ENCODE peak calls at places on chromosomes 16 and 17, in six cellular contexts. H, S, A, K, R and J are unnamed samples.
A peak's percentile ranks its signal among the peaks of the same experiment; 100 is the strongest.

GRCh38 chr16:88948781-88949490 is 28.1 kb downstream of the CBFA2T3 start:
- DNase-seq in R (no peak), S (no peak), H (no peak), K (no peak), A (no peak), J (no peak)

GRCh38 chr17:57794841-57795240 is 49.7 kb upstream of the CCDC182 start:
- DNase-seq in A (no peak), H (no peak), R (no peak), S (no peak), K (no peak), J (no peak)

GRCh38 chr16:50553182-50553710 is 5.0 kb downstream of the NKD1 start:
- DNase-seq in R (no peak), A (no peak), K (no peak), H (no peak), S (no peak), J (no peak)

GRCh38 chr17:75634754-75635609 is 1.7 kb downstream of the SMIM5 start:
- DNase-seq in R (no peak), K (no peak), H (no peak), S (no peak), A (no peak), J (no peak)

GRCh38 chr16:72099377-72099818 is 5.8 kb downstream of the DHX38 start:
- DNase-seq in S (peak; percentile 49), R (peak; percentile 28), H (peak; percentile 76), K (peak; percentile 19), A (peak; percentile 27), J (peak; percentile 68)

GRCh38 chr17:204427-205175 is 23.2 kb upstream of the DOC2B start:
- DNase-seq in K (no peak), R (no peak), H (no peak), S (no peak), A (no peak), J (no peak)

GRCh38 chr16:17556276-17557052 is 85.7 kb upstream of the XYLT1 start:
- DNase-seq in R (peak; percentile 81), H (peak; percentile 41), K (peak; percentile 2), A (peak; percentile 26), S (peak; percentile 33), J (no peak)

GRCh38 chr17:49514374-49514738 is 19.3 kb downstream of the NGFR start:
- DNase-seq in S (no peak), R (no peak), H (peak; percentile 90), A (no peak), K (no peak), J (peak; percentile 60)

GRCh38 chr16:88468289-88469129 is 15.4 kb downstream of the ZFPM1 start:
- DNase-seq in A (peak; percentile 74), S (peak; percentile 19), H (peak; percentile 96), R (no peak), K (peak; percentile 67), J (peak; percentile 27)

GRCh38 chr17:49069585-49070273 is 62.8 kb upstream of the B4GALNT2 start:
- DNase-seq in S (peak; percentile 16), R (no peak), K (no peak), H (no peak), A (no peak), J (peak; percentile 26)

GRCh38 chr16:12308060-12308459 is 331.5 kb downstream of the SNX29 start:
- DNase-seq in A (no peak), H (no peak), K (no peak), R (no peak), S (no peak), J (no peak)

GRCh38 chr16:89453662-89454321 is 36.6 kb downstream of the ANKRD11 start:
- DNase-seq in A (no peak), H (no peak), R (peak; percentile 23), K (no peak), S (no peak), J (no peak)

DNA sequence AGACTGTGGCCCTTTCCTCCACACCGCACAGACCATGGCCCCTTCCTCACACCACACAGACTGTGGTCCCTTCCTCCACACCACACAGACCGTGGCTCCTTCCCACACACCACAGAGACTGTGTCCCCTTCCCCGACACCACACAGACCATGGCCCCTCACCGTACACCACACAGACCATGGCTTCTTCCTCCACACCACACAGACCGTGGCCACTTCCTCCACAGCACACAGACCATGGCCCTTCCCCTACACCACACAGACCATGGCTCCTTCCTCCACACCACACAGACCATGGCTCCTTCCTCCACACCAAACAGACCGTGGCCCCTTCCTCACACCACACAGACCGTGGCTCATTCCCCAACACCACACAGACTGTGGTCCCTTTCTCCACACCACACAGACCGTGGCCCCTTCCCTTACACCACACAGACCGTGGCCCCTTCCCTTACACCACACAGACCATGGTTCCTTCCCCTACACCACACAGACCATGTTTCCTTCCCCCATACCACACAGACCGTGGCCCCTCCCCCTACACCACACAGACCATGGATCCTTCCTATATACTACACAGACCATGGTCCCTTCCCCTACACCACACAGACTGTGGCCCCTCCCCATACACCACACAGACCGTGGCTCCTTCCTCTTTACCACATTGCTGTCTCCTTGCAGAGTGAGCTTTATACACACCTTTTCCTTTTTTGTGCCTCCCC is 297.5 kb upstream of the FOXF1 start:
- DNase-seq in S (no peak), R (no peak), K (no peak), H (no peak), A (no peak), J (no peak)
- H2AK5ac ChIP-seq in S (peak overlapping the region; percentile 97), R (no peak overlapping the region), K (peak overlapping the region; percentile 28), H (no peak overlapping the region), A (peak overlapping the region; percentile 40), J (no peak overlapping the region)

GRCh38 chr17:27455914-27456680 is at the start of gene KSR1:
- DNase-seq in K (peak; percentile 53), H (peak; percentile 92), S (peak; percentile 72), A (peak; percentile 84), R (peak; percentile 80), J (peak; percentile 75)

GRCh38 chr17:27456681-27457404 is 595 bp downstream of the KSR1 start:
- DNase-seq in H (no peak), A (no peak), R (no peak), K (no peak), S (no peak), J (no peak)

GRCh38 chr17:27457731-27458523 is 1.7 kb downstream of the KSR1 start:
- DNase-seq in K (no peak), H (no peak), R (no peak), A (peak; percentile 33), S (peak; percentile 53), J (peak; percentile 50)

GRCh38 chr17:27458524-27458908 is 2.3 kb downstream of the KSR1 start:
- DNase-seq in R (no peak), K (peak; percentile 38), S (no peak), H (peak; percentile 74), A (peak; percentile 26), J (no peak)

GRCh38 chr17:27457405-27457730 is 1.1 kb downstream of the KSR1 start:
- DNase-seq in S (no peak), R (no peak), K (no peak), A (peak; percentile 12), H (no peak), J (no peak)
- H2AFZ ChIP-seq in S (peak overlapping the region; percentile 89), R (no peak overlapping the region), K (no peak overlapping the region), A (peak overlapping the region; percentile 98), H (no peak overlapping the region), J (no peak overlapping the region)

GRCh38 chr17:34885076-34885475 is 76.2 kb downstream of the CCT6B start:
- DNase-seq in K (no peak), A (no peak), R (no peak), S (no peak), H (no peak), J (no peak)
- H2BK5ac ChIP-seq in K (no peak overlapping the region), A (no peak overlapping the region), R (no peak overlapping the region), S (no peak overlapping the region), H (no peak overlapping the region), J (no peak overlapping the region)

DNA sequence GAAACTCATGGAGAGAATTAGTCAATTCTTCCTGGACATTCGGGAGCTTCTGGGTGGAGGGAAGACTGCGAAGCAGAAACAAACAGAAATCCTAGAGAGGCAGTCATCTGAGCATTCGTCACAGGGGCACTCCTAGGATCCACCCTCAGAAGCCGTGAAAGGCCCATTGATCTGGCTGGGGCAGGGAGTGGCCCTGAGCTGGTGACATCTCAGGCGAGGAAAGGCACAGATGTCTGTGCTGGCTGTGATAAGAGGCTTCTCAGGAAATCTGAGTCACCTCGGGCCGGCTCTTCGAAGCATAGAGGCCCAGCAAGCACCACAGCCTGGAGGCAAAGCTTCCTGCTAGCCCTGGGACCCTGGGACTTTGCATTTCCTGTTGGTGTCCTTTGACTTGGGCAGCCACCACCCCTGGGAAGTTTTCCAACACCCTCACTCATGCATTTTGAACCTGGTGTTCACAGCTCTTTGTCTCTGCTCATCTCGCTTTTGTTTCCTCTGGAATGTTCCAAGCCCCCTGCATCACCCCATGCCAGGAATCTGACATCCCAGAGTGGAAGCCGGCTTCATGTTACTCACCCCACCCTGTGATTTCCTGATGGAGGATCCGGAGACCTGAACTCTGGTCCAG is 23.3 kb upstream of the CDRT4 start:
- DNase-seq in S (peak; percentile 76), K (peak; percentile 44), A (peak; percentile 26), R (peak; percentile 81), H (peak; percentile 94), J (peak; percentile 93)
- H2AK5ac ChIP-seq in S (no peak overlapping the region), K (no peak overlapping the region), A (no peak overlapping the region), R (no peak overlapping the region), H (no peak overlapping the region), J (no peak overlapping the region)

GRCh38 chr17:27560668-27561067 is 70.3 kb upstream of the LGALS9 start:
- DNase-seq in K (no peak), A (no peak), R (no peak), S (peak; percentile 29), H (no peak), J (no peak)

GRCh38 chr17:27558341-27558740 is 72.6 kb upstream of the LGALS9 start:
- DNase-seq in S (no peak), H (no peak), K (no peak), A (no peak), R (no peak), J (no peak)

GRCh38 chr17:27558842-27559505 is 72.0 kb upstream of the LGALS9 start:
- DNase-seq in S (no peak), K (no peak), A (no peak), R (peak; percentile 44), H (no peak), J (no peak)

GRCh38 chr17:27559996-27560481 is 70.9 kb upstream of the LGALS9 start:
- DNase-seq in K (no peak), A (no peak), R (no peak), S (peak; percentile 93), H (no peak), J (peak; percentile 85)

DNA sequence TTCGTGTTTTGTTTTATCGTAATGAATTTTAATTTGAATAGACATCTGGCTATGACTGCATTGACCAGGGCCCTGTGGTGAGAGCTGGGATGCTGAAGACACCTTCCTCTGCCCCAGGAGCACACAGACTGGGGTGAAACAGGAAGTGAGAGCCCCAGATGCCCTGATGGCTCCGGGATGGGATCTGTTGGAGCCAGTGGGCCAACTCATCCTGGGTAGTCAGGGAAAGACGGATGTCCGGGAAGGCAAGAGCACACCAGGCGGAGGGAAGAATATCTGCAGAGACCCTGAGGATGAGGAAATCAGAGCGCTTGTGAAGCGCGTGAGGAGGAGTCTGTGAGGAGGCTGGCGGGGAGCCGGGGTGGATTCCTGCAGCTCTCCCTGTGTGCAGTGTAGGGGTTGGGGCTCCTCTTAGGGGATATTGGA is 71.5 kb upstream of the LGALS9 start:
- DNase-seq in H (no peak), A (no peak), R (no peak), K (no peak), S (peak; percentile 87), J (peak; percentile 60)
- H2AFZ ChIP-seq in H (no peak overlapping the region), A (no peak overlapping the region), R (no peak overlapping the region), K (no peak overlapping the region), S (peak overlapping the region; percentile 83), J (no peak overlapping the region)